ENCODE peak calls at places on chromosomes 7 and 10, in four cellular contexts. C is endothelial cell, F is breast epithelium, U is lower lobe of right lung. B is an unnamed sample.

GRCh38 chr7:8135417-8135816 is 126.5 kb downstream of the ICA1 start:
- DNase-seq in C (no peak), U (no peak), F (no peak), B (no peak)

GRCh38 chr7:131381069-131381838 is 53.6 kb downstream of the MKLN1 start:
- DNase-seq in U (no peak), F (no peak), C (no peak), B (no peak)

GRCh38 chr7:42907316-42907715 is 4.6 kb downstream of the C7orf25 start:
- DNase-seq in F (no peak), C (no peak), U (no peak), B (no peak)

GRCh38 chr7:134778941-134779740 is at the start of gene CALD1:
- DNase-seq in F (peak), U (peak), C (peak), B (no peak)

GRCh38 chr10:308572-309085 is 173.4 kb downstream of the ZMYND11 start:
- DNase-seq in F (no peak), C (no peak), U (no peak), B (no peak)

GRCh38 chr7:18521945-18522566 is 26.5 kb downstream of the HDAC9 start:
- DNase-seq in F (no peak), C (no peak), U (no peak), B (no peak)

GRCh38 chr7:101817031-101817929 is at the start of gene CUX1:
- DNase-seq in U (peak), F (no peak), C (peak), B (no peak)

GRCh38 chr7:30971440-30971839 is 7.7 kb downstream of the GHRHR start:
- DNase-seq in U (no peak), C (no peak), F (no peak), B (no peak)

GRCh38 chr7:12630615-12630884 is 56.9 kb upstream of the ARL4A start:
- DNase-seq in C (no peak), F (no peak), U (no peak), B (no peak)

GRCh38 chr7:141563956-141564623 is 12.9 kb downstream of the AGK start:
- DNase-seq in C (no peak), F (no peak), U (no peak), B (peak)

GRCh38 chr10:117221156-117221711 is 19.7 kb upstream of the SLC18A2 start:
- DNase-seq in C (no peak), F (no peak), U (no peak), B (no peak)

GRCh38 chr7:116426428-116427156 is 72.9 kb upstream of the CAV2 start:
- DNase-seq in U (no peak), F (no peak), C (no peak), B (no peak)

GRCh38 chr7:122343986-122344620 is 39.6 kb upstream of the FEZF1 start:
- DNase-seq in C (no peak), F (no peak), U (no peak), B (no peak)

GRCh38 chr7:99559276-99559915 is 954 bp downstream of the ZNF655 start:
- DNase-seq in U (no peak), C (no peak), F (no peak), B (no peak)

GRCh38 chr7:97480700-97481410 is 251.0 kb upstream of the TAC1 start:
- DNase-seq in U (no peak), F (no peak), C (no peak), B (no peak)

GRCh38 chr10:31263903-31264302 is 55.1 kb upstream of the ZEB1 start:
- DNase-seq in C (no peak), U (no peak), F (no peak), B (no peak)

GRCh38 chr10:122515588-122516231 is 44.8 kb upstream of the DMBT1 start:
- DNase-seq in C (no peak), U (no peak), F (no peak), B (no peak)

GRCh38 chr10:110429301-110429700 is 68.4 kb upstream of the DUSP5 start:
- DNase-seq in C (no peak), U (no peak), F (no peak), B (peak)

GRCh38 chr10:90592903-90593302 is 264.9 kb downstream of the HTR7 start:
- DNase-seq in C (peak), U (no peak), F (no peak), B (no peak)

GRCh38 chr10:26879744-26880143 is 19.0 kb upstream of the ABI1 start:
- DNase-seq in C (no peak), F (peak), U (peak), B (no peak)

GRCh38 chr10:125068406-125068805 is 92.0 kb downstream of the CTBP2 start:
- DNase-seq in U (no peak), F (no peak), C (no peak), B (no peak)

GRCh38 chr10:109976657-109977056 is 31.1 kb upstream of the ADD3 start:
- DNase-seq in C (no peak), U (no peak), F (no peak), B (no peak)

GRCh38 chr7:90759752-90760151 is 163.6 kb downstream of the CDK14 start:
- DNase-seq in C (no peak), U (no peak), F (no peak), B (no peak)

GRCh38 chr7:12865593-12865992 is 178.2 kb downstream of the ARL4A start:
- DNase-seq in F (no peak), C (no peak), U (no peak), B (no peak)

GRCh38 chr10:59465089-59465488 is 102.7 kb upstream of the FAM13C start:
- DNase-seq in C (peak), F (no peak), U (no peak), B (no peak)

GRCh38 chr10:102660891-102661613 is 16.8 kb downstream of the TRIM8 start:
- DNase-seq in U (peak), F (no peak), C (no peak), B (no peak)

GRCh38 chr7:74627699-74628411 is 29.7 kb upstream of the GTF2I start:
- DNase-seq in C (no peak), F (no peak), U (peak), B (no peak)

GRCh38 chr10:122592161-122592560 is 31.6 kb downstream of the DMBT1 start:
- DNase-seq in C (no peak), F (no peak), U (no peak), B (no peak)

GRCh38 chr7:134835463-134835823 is 56.0 kb downstream of the CALD1 start:
- DNase-seq in C (no peak), F (no peak), U (no peak), B (no peak)

GRCh38 chr10:95208702-95209391 is 14.8 kb downstream of the ACSM6 start:
- DNase-seq in F (no peak), C (no peak), U (no peak), B (no peak)

GRCh38 chr10:103888113-103888841 is 29.7 kb downstream of the STN1 start:
- DNase-seq in C (no peak), U (no peak), F (peak), B (no peak)

GRCh38 chr10:97498841-97499560 is at the start of gene UBTD1:
- DNase-seq in U (peak), F (peak), C (peak), B (no peak)

GRCh38 chr7:124813962-124814798 is 48.6 kb upstream of the GPR37 start:
- DNase-seq in U (no peak), F (no peak), C (no peak), B (no peak)

GRCh38 chr7:121486590-121486989 is 90.5 kb upstream of the FAM3C start:
- DNase-seq in F (no peak), C (no peak), U (no peak), B (no peak)

GRCh38 chr7:12493407-12493806 is 77.1 kb upstream of the SCIN start:
- DNase-seq in U (no peak), F (no peak), C (no peak), B (no peak)

GRCh38 chr10:110208614-110209398 is 1.4 kb downstream of the MXI1 start:
- DNase-seq in U (no peak), C (no peak), F (no peak), B (no peak)

GRCh38 chr7:41047789-41048191 is 655.1 kb downstream of the INHBA start:
- DNase-seq in U (no peak), C (no peak), F (no peak), B (no peak)

DNA sequence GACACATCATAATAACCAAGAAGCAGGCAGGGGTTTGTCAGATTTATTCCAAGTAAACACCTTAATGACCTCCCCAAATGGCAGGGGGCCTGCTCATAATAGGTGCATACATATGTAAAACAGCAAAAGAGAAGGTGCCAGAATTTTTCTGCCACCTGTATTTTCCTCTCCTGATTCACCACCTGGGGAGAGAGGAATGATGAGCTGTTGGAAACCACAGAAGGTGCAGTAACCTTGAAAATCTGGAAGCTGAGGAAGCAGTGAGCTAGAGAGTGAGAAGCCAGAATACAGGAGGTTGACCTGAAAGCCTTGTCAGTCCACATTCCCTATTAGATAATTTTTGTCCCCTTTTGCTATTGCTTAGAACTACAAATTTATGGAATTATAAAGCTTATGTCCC is 46.2 kb upstream of the PDE1C start:
- DNase-seq in F (no peak), C (no peak), U (no peak), B (no peak)
- TF ChIP-seq CTCF in F (no peak), C (no peak), U (no peak), B (no peak)

GRCh38 chr7:47807756-47808155 is 140.5 kb downstream of the PKD1L1 start:
- DNase-seq in U (no peak), C (no peak), F (no peak), B (no peak)
- TF ChIP-seq CTCF in U (no peak), C (no peak), F (no peak), B (no peak)

GRCh38 chr10:35594115-35594849 is 10.9 kb upstream of the GJD4 start:
- DNase-seq in C (no peak), F (no peak), U (no peak), B (no peak)

GRCh38 chr10:35605191-35605590 is at the start of gene GJD4:
- DNase-seq in U (no peak), C (no peak), F (no peak), B (no peak)

GRCh38 chr10:35598379-35598778 is 6.8 kb upstream of the GJD4 start:
- DNase-seq in U (no peak), F (no peak), C (no peak), B (no peak)

GRCh38 chr10:35595106-35595505 is 10.0 kb upstream of the GJD4 start:
- DNase-seq in C (no peak), U (no peak), F (no peak), B (no peak)

GRCh38 chr10:35600193-35600592 is 4.9 kb upstream of the GJD4 start:
- DNase-seq in F (no peak), C (no peak), U (no peak), B (no peak)
- TF ChIP-seq CTCF in F (no peak), C (no peak), U (no peak), B (no peak)

DNA sequence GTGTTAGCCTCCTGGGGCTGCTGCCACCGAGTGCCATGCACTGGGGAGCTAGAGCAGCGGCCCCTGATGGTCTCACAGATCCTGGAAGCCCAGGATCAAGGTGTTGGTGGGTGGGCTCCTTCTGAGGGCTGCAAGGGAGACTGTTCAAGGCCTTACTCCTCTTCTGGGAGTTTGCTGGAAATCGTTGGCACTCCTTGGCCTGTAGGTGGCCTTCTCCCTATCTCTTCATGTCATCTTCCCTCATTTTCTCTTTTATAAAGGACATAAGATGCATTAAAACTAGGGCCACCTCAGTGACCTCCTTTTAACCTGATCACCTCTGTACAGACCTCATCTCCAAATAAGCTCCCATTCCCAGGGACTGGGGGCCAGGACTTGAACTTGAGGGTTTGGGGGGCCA is 27.0 kb upstream of the ZNF862 start:
- DNase-seq in C (no peak), F (no peak), U (no peak), B (no peak)
- TF ChIP-seq CTCF in C (no peak), F (no peak), U (no peak), B (no peak)

GRCh38 chr10:61673360-61673759 is 10.6 kb downstream of the CABCOCO1 start:
- DNase-seq in U (no peak), C (no peak), F (no peak), B (no peak)
- TF ChIP-seq CTCF in U (no peak), C (no peak), F (no peak), B (no peak)

B was measured in CD14-positive monocyte.